ENCODE peak calls at places on chromosomes 6 and 20, in seven cellular contexts. One of them, this sample, is unnamed.

GRCh38 chr20:63356931-63357879 is 3.9 kb downstream of the CHRNA4 start:
- DNase-seq in OCI-LY7: no peak
- DNase-seq in left lung: no peak
- DNase-seq in hepatocyte: no peak
- DNase-seq in MM.1S: no peak
- DNase-seq in naive thymus-derived CD4-positive, alpha-beta T cell: no peak
- DNase-seq in suprapubic skin: no peak
- DNase-seq in this sample: no peak

GRCh38 chr6:112468359-112468758 is 121.2 kb downstream of the RFPL4B start:
- DNase-seq in left lung: no peak
- DNase-seq in MM.1S: no peak
- DNase-seq in naive thymus-derived CD4-positive, alpha-beta T cell: no peak
- DNase-seq in OCI-LY7: no peak
- DNase-seq in suprapubic skin: no peak
- DNase-seq in hepatocyte: peak
- DNase-seq in this sample: no peak

GRCh38 chr6:150711061-150711460 is 111.4 kb downstream of the PLEKHG1 start:
- DNase-seq in MM.1S: no peak
- DNase-seq in OCI-LY7: no peak
- DNase-seq in suprapubic skin: no peak
- DNase-seq in naive thymus-derived CD4-positive, alpha-beta T cell: no peak
- DNase-seq in hepatocyte: no peak
- DNase-seq in left lung: no peak
- DNase-seq in this sample: no peak

GRCh38 chr6:13400772-13401171 is 72.4 kb upstream of the TBC1D7 start:
- DNase-seq in naive thymus-derived CD4-positive, alpha-beta T cell: no peak
- DNase-seq in left lung: no peak
- DNase-seq in OCI-LY7: no peak
- DNase-seq in MM.1S: no peak
- DNase-seq in hepatocyte: no peak
- DNase-seq in suprapubic skin: no peak
- DNase-seq in this sample: no peak

GRCh38 chr6:16446241-16446640 is 207.9 kb downstream of the GMPR start:
- DNase-seq in MM.1S: no peak
- DNase-seq in naive thymus-derived CD4-positive, alpha-beta T cell: no peak
- DNase-seq in suprapubic skin: no peak
- DNase-seq in OCI-LY7: no peak
- DNase-seq in left lung: no peak
- DNase-seq in hepatocyte: no peak
- DNase-seq in this sample: no peak

GRCh38 chr20:64256282-64256947 is 867 bp downstream of the PCMTD2 start:
- DNase-seq in hepatocyte: no peak
- DNase-seq in OCI-LY7: no peak
- DNase-seq in MM.1S: no peak
- DNase-seq in left lung: no peak
- DNase-seq in naive thymus-derived CD4-positive, alpha-beta T cell: no peak
- DNase-seq in suprapubic skin: no peak
- DNase-seq in this sample: no peak

GRCh38 chr6:84361372-84362179 is 134.1 kb upstream of the CEP162 start:
- DNase-seq in OCI-LY7: no peak
- DNase-seq in MM.1S: no peak
- DNase-seq in naive thymus-derived CD4-positive, alpha-beta T cell: no peak
- DNase-seq in suprapubic skin: no peak
- DNase-seq in hepatocyte: no peak
- DNase-seq in left lung: no peak
- DNase-seq in this sample: no peak

GRCh38 chr6:122789078-122789861 is at the start of gene SMPDL3A:
- DNase-seq in naive thymus-derived CD4-positive, alpha-beta T cell: no peak
- DNase-seq in left lung: peak
- DNase-seq in hepatocyte: peak
- DNase-seq in MM.1S: peak
- DNase-seq in OCI-LY7: no peak
- DNase-seq in suprapubic skin: peak
- DNase-seq in this sample: peak

GRCh38 chr20:8228315-8228714 is 96.2 kb downstream of the PLCB1 start:
- DNase-seq in suprapubic skin: no peak
- DNase-seq in hepatocyte: no peak
- DNase-seq in OCI-LY7: no peak
- DNase-seq in naive thymus-derived CD4-positive, alpha-beta T cell: no peak
- DNase-seq in MM.1S: no peak
- DNase-seq in left lung: no peak
- DNase-seq in this sample: no peak

GRCh38 chr20:53124075-53124532 is 151.9 kb downstream of the TSHZ2 start:
- DNase-seq in MM.1S: no peak
- DNase-seq in OCI-LY7: no peak
- DNase-seq in naive thymus-derived CD4-positive, alpha-beta T cell: no peak
- DNase-seq in left lung: no peak
- DNase-seq in hepatocyte: no peak
- DNase-seq in suprapubic skin: no peak
- DNase-seq in this sample: peak

GRCh38 chr6:108651781-108652227 is 91.1 kb downstream of the FOXO3 start:
- DNase-seq in hepatocyte: no peak
- DNase-seq in suprapubic skin: no peak
- DNase-seq in MM.1S: no peak
- DNase-seq in OCI-LY7: no peak
- DNase-seq in naive thymus-derived CD4-positive, alpha-beta T cell: no peak
- DNase-seq in left lung: no peak
- DNase-seq in this sample: peak

GRCh38 chr6:16067568-16067967 is 61.3 kb upstream of the MYLIP start:
- DNase-seq in left lung: no peak
- DNase-seq in suprapubic skin: no peak
- DNase-seq in MM.1S: no peak
- DNase-seq in OCI-LY7: no peak
- DNase-seq in hepatocyte: no peak
- DNase-seq in naive thymus-derived CD4-positive, alpha-beta T cell: no peak
- DNase-seq in this sample: no peak

GRCh38 chr6:1869766-1870165 is 260.1 kb downstream of the FOXC1 start:
- DNase-seq in hepatocyte: no peak
- DNase-seq in OCI-LY7: no peak
- DNase-seq in MM.1S: no peak
- DNase-seq in suprapubic skin: no peak
- DNase-seq in left lung: no peak
- DNase-seq in naive thymus-derived CD4-positive, alpha-beta T cell: no peak
- DNase-seq in this sample: no peak

DNA sequence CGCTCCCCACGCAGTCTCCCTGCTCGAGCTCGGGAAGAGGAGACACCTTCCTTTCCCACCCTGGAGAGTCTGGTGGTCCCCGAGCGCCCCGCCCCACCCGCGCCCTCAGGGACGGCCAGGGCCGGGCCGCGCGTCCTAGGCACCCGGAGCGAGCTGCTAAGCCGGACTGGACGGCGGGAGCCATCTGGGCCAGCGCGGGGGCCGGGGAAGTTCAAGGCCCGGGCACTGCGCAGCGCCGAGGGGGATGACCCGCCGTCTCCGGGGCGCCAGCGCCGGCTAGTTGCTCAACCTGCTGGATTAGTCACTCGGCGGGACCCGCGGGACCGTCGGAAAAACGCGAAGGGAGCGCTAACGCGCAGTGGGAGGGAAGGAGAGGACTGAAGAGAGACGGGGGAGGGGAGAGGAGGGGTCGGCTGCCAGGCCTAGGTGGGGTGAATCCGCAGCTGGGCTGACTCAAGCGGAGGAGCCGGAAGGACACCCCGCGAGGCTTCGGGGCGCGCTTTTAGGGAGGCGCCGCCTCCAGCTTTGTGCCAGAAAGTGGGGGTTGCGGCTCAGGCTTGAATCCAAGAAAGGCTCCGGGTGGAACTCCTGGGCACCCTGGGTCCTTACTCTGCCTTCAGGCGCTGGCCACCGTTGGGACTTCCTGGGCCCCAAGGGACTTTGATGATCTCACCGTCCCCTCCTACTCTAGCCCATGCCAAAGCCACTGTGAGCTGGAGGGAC is 75.7 kb upstream of the FOXP4 start:
- DNase-seq in left lung: peak
- DNase-seq in naive thymus-derived CD4-positive, alpha-beta T cell: no peak
- DNase-seq in hepatocyte: peak
- DNase-seq in OCI-LY7: no peak
- DNase-seq in suprapubic skin: no peak
- DNase-seq in MM.1S: no peak
- DNase-seq in this sample: peak
- H3K4me3 ChIP-seq in left lung: peak
- H3K4me3 ChIP-seq in naive thymus-derived CD4-positive, alpha-beta T cell: no peak
- H3K4me3 ChIP-seq in hepatocyte: no peak
- H3K4me3 ChIP-seq in OCI-LY7: no peak
- H3K4me3 ChIP-seq in suprapubic skin: peak
- H3K4me3 ChIP-seq in MM.1S: no peak
- H3K4me3 ChIP-seq in this sample: no peak

GRCh38 chr20:49427751-49428518 is 54.5 kb downstream of the KCNB1 start:
- DNase-seq in naive thymus-derived CD4-positive, alpha-beta T cell: no peak
- DNase-seq in hepatocyte: no peak
- DNase-seq in MM.1S: no peak
- DNase-seq in left lung: no peak
- DNase-seq in suprapubic skin: no peak
- DNase-seq in OCI-LY7: no peak
- DNase-seq in this sample: no peak
- H3K27ac ChIP-seq in naive thymus-derived CD4-positive, alpha-beta T cell: no peak
- H3K27ac ChIP-seq in hepatocyte: no peak
- H3K27ac ChIP-seq in MM.1S: no peak
- H3K27ac ChIP-seq in left lung: no peak
- H3K27ac ChIP-seq in suprapubic skin: no peak
- H3K27ac ChIP-seq in OCI-LY7: no peak
- H3K27ac ChIP-seq in this sample: no peak

GRCh38 chr6:37004044-37004984 is 1.1 kb upstream of the FGD2 start:
- DNase-seq in hepatocyte: no peak
- DNase-seq in MM.1S: no peak
- DNase-seq in OCI-LY7: peak
- DNase-seq in left lung: no peak
- DNase-seq in suprapubic skin: no peak
- DNase-seq in naive thymus-derived CD4-positive, alpha-beta T cell: no peak
- DNase-seq in this sample: peak
- H3K4me3 ChIP-seq in hepatocyte: no peak
- H3K4me3 ChIP-seq in MM.1S: no peak
- H3K4me3 ChIP-seq in OCI-LY7: peak
- H3K4me3 ChIP-seq in left lung: no peak
- H3K4me3 ChIP-seq in suprapubic skin: no peak
- H3K4me3 ChIP-seq in naive thymus-derived CD4-positive, alpha-beta T cell: no peak
- H3K4me3 ChIP-seq in this sample: no peak

GRCh38 chr6:166257911-166258318 is 50.3 kb downstream of the PRR18 start:
- DNase-seq in OCI-LY7: no peak
- DNase-seq in hepatocyte: no peak
- DNase-seq in MM.1S: no peak
- DNase-seq in suprapubic skin: no peak
- DNase-seq in left lung: no peak
- DNase-seq in naive thymus-derived CD4-positive, alpha-beta T cell: no peak
- DNase-seq in this sample: no peak

GRCh38 chr6:166252601-166253000 is 55.6 kb downstream of the PRR18 start:
- DNase-seq in hepatocyte: no peak
- DNase-seq in naive thymus-derived CD4-positive, alpha-beta T cell: no peak
- DNase-seq in OCI-LY7: no peak
- DNase-seq in left lung: no peak
- DNase-seq in MM.1S: no peak
- DNase-seq in suprapubic skin: no peak
- DNase-seq in this sample: no peak

GRCh38 chr6:166251196-166251595 is 57.0 kb downstream of the PRR18 start:
- DNase-seq in hepatocyte: no peak
- DNase-seq in MM.1S: no peak
- DNase-seq in left lung: no peak
- DNase-seq in OCI-LY7: peak
- DNase-seq in naive thymus-derived CD4-positive, alpha-beta T cell: no peak
- DNase-seq in suprapubic skin: no peak
- DNase-seq in this sample: no peak

GRCh38 chr6:166251655-166252054 is 56.5 kb downstream of the PRR18 start:
- DNase-seq in MM.1S: no peak
- DNase-seq in hepatocyte: no peak
- DNase-seq in naive thymus-derived CD4-positive, alpha-beta T cell: no peak
- DNase-seq in suprapubic skin: no peak
- DNase-seq in OCI-LY7: no peak
- DNase-seq in left lung: no peak
- DNase-seq in this sample: no peak

GRCh38 chr6:166253277-166254229 is 54.6 kb downstream of the PRR18 start:
- DNase-seq in MM.1S: no peak
- DNase-seq in OCI-LY7: no peak
- DNase-seq in suprapubic skin: no peak
- DNase-seq in naive thymus-derived CD4-positive, alpha-beta T cell: no peak
- DNase-seq in left lung: peak
- DNase-seq in hepatocyte: peak
- DNase-seq in this sample: no peak
- H3K27ac ChIP-seq in MM.1S: no peak
- H3K27ac ChIP-seq in OCI-LY7: no peak
- H3K27ac ChIP-seq in suprapubic skin: peak
- H3K27ac ChIP-seq in naive thymus-derived CD4-positive, alpha-beta T cell: no peak
- H3K27ac ChIP-seq in left lung: peak
- H3K27ac ChIP-seq in hepatocyte: no peak
- H3K27ac ChIP-seq in this sample: no peak

GRCh38 chr6:21824431-21825180 is 231.1 kb downstream of the SOX4 start:
- DNase-seq in left lung: no peak
- DNase-seq in hepatocyte: no peak
- DNase-seq in OCI-LY7: no peak
- DNase-seq in naive thymus-derived CD4-positive, alpha-beta T cell: no peak
- DNase-seq in suprapubic skin: no peak
- DNase-seq in MM.1S: no peak
- DNase-seq in this sample: no peak
- H3K4me3 ChIP-seq in left lung: no peak
- H3K4me3 ChIP-seq in hepatocyte: no peak
- H3K4me3 ChIP-seq in OCI-LY7: no peak
- H3K4me3 ChIP-seq in naive thymus-derived CD4-positive, alpha-beta T cell: no peak
- H3K4me3 ChIP-seq in suprapubic skin: no peak
- H3K4me3 ChIP-seq in MM.1S: no peak
- H3K4me3 ChIP-seq in this sample: no peak